ENCODE peak calls at places on chromosomes 4 and X, in five cellular contexts. W is heart left ventricle, V is stomach, Y is transverse colon, S is K562. E is an unnamed sample. For H3K27me3, the result is how much of the 10 kb centered on the place peaks cover.

GRCh38 chr4:175273995-175274753 is 356.0 kb downstream of the ADAM29 start:
- DNase-seq in V (no peak), W (no peak), Y (no peak), S (no peak), E (no peak)

GRCh38 chr4:108367751-108368150 is 199.0 kb upstream of the LEF1 start:
- DNase-seq in S (no peak), Y (no peak), W (no peak), V (no peak), E (no peak)

GRCh38 chr4:110636231-110636676 is 13.4 kb upstream of the PITX2 start:
- DNase-seq in W (no peak), S (no peak), Y (no peak), V (no peak), E (no peak)

GRCh38 chr4:139188648-139189416 is 11.8 kb upstream of the ELF2 start:
- DNase-seq in S (peak), Y (no peak), V (no peak), W (no peak), E (no peak)

GRCh38 chr4:151786158-151786495 is 25.3 kb upstream of the GATB start:
- DNase-seq in W (no peak), S (no peak), Y (no peak), V (no peak), E (no peak)

GRCh38 chr4:76504613-76505465 is 69.8 kb downstream of the SHROOM3 start:
- DNase-seq in V (no peak), W (no peak), Y (no peak), S (peak), E (no peak)

GRCh38 chrX:81662381-81662780 is 460.5 kb downstream of the SH3BGRL start:
- DNase-seq in V (no peak), W (no peak), S (no peak), Y (no peak), E (no peak)

GRCh38 chr4:44487341-44487740 is 38.7 kb upstream of the KCTD8 start:
- DNase-seq in V (no peak), S (no peak), W (no peak), Y (no peak), E (no peak)

GRCh38 chr4:48790581-48790980 is 10.5 kb upstream of the FRYL start:
- DNase-seq in S (no peak), V (no peak), Y (no peak), W (no peak), E (no peak)

GRCh38 chrX:123222920-123223319 is 38.8 kb downstream of the GRIA3 start:
- DNase-seq in Y (no peak), S (no peak), V (no peak), W (no peak), E (no peak)

GRCh38 chr4:11598591-11598990 is 169.9 kb upstream of the HS3ST1 start:
- DNase-seq in V (no peak), S (no peak), Y (no peak), W (no peak), E (no peak)

GRCh38 chr4:145796338-145796737 is 116.4 kb downstream of the C4orf51 start:
- DNase-seq in V (no peak), S (no peak), W (no peak), Y (no peak), E (no peak)

GRCh38 chrX:7085879-7086278 is 61.6 kb upstream of the STS start:
- DNase-seq in V (no peak), W (no peak), Y (no peak), S (no peak), E (no peak)

GRCh38 chr4:5381981-5382441 is 326.3 kb downstream of the EVC2 start:
- DNase-seq in W (no peak), V (no peak), Y (no peak), S (no peak), E (no peak)

GRCh38 chr4:48470570-48470969 is 12.6 kb upstream of the SLC10A4 start:
- DNase-seq in Y (no peak), S (no peak), V (no peak), W (no peak), E (no peak)

GRCh38 chr4:157911662-157912061 is 261.2 kb downstream of the GASK1B start:
- DNase-seq in W (no peak), V (no peak), S (no peak), Y (no peak), E (no peak)

GRCh38 chrX:132292753-132293152 is 73.5 kb upstream of the RAP2C start:
- DNase-seq in W (peak), Y (peak), S (peak), V (no peak), E (peak)

GRCh38 chr4:144113546-144113945 is 27.0 kb downstream of the GYPA start:
- DNase-seq in S (no peak), W (no peak), V (no peak), Y (no peak), E (no peak)
- TF ChIP-seq POLR2A in S (no peak), W (no peak), V (no peak), Y (no peak), E (no peak)

GRCh38 chr4:1402516-1403101 is 3.6 kb downstream of the NKX1-1 start:
- DNase-seq in W (peak), S (no peak), Y (no peak), V (peak), E (no peak)
- H3K27me3 ChIP-seq in W (half or more), S (under half), Y (half or more), V (half or more), E (under half)

GRCh38 chrX:104166735-104167436 is 633 bp downstream of the FAM199X start:
- DNase-seq in S (peak), W (no peak), V (no peak), Y (no peak), E (peak)

GRCh38 chrX:104168127-104168526 is 1.9 kb downstream of the FAM199X start:
- DNase-seq in S (no peak), W (no peak), Y (no peak), V (no peak), E (no peak)

GRCh38 chrX:104165894-104166734 is at the start of gene FAM199X:
- DNase-seq in Y (peak), W (peak), V (peak), S (peak), E (peak)
- TF ChIP-seq POLR2A in Y (peak), W (no peak), V (no peak), S (peak), E (peak)

DNA sequence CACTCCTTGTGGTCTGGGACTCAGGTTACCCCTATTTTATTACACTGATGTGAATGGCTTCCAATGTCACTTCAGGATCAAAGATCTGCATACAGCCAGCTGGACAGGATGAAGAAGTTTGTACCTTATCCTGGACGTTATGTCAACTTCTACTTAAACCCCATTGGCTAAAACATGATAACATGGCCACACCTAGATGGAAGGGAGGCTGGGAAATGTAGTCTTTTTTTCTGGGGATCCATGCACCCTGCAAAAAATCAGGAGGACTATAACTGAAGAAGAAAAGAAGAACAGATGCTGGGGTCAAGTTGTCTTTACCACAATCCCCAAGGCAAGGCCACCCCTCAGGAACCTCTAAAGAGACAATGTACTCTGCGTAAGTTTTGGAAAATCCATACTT is 459.2 kb downstream of the BCOR start:
- DNase-seq in V (no peak), Y (no peak), S (peak), W (no peak), E (no peak)
- H3K27me3 ChIP-seq in V (under half), Y (under half), S (under half), W (under half), E (under half)

GRCh38 chrX:48957827-48958634 is 624 bp upstream of the OTUD5 start:
- DNase-seq in S (peak), Y (peak), V (peak), W (peak), E (peak)
- TF ChIP-seq POLR2A in S (peak), Y (peak), V (peak), W (no peak), E (peak)

DNA sequence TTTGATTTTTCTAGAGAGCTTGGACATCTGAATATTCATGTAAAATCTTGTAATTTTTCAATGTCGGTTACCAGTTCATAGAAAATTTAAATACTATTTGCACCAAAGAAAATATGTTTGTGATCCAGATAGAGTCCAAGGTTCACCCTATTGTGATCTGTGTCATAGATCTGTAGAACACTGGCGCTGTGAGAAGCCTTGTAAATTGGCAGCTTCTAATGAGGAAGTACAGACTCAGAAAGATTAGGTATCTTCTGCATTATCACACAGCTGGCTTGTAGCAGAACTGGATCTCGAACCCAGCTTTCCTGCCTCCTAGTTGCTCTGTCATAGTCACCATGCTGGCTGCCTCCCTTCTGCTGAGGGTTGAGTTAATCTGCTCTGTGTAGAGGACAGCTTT is 106.5 kb upstream of the PAK3 start:
- DNase-seq in V (no peak), Y (no peak), W (no peak), S (no peak), E (no peak)
- H3K27me3 ChIP-seq in V (under half), Y (under half), W (under half), S (under half), E (under half)

E was measured in uterus.